ENCODE peak calls at places on chromosomes 11 and 22, in four cellular contexts. W, E, I and S are unnamed samples.

GRCh38 chr11:3166268-3167142 is 1.4 kb upstream of the OSBPL5 start:
- DNase-seq in W (peak), I (peak), E (no peak), S (no peak)

GRCh38 chr22:48636746-48637145 is 1190.9 kb downstream of the BRD1 start:
- DNase-seq in W (no peak), I (no peak), E (no peak), S (no peak)

GRCh38 chr11:43282607-43283440 is 29.0 kb upstream of the API5 start:
- DNase-seq in W (peak), I (peak), E (no peak), S (peak)

GRCh38 chr22:43241138-43241597 is 54.2 kb upstream of the TTLL12 start:
- DNase-seq in W (no peak), I (peak), E (no peak), S (peak)

GRCh38 chr11:17914957-17915356 is 97.9 kb downstream of the SERGEF start:
- DNase-seq in I (no peak), W (no peak), E (no peak), S (no peak)

GRCh38 chr22:45226681-45227186 is 14.0 kb downstream of the KIAA0930 start:
- DNase-seq in I (no peak), E (no peak), W (no peak), S (no peak)

GRCh38 chr11:88043149-88043548 is 132.1 kb downstream of the RAB38 start:
- DNase-seq in E (no peak), W (no peak), I (no peak), S (no peak)

GRCh38 chr11:18739684-18740083 is 13.7 kb upstream of the IGSF22 start:
- DNase-seq in E (no peak), I (peak), W (no peak), S (no peak)

GRCh38 chr11:84780689-84781293 is 846.4 kb downstream of the DLG2 start:
- DNase-seq in E (no peak), W (no peak), I (no peak), S (peak)

GRCh38 chr22:37187552-37187890 is 526 bp downstream of the C1QTNF6 start:
- DNase-seq in E (no peak), W (no peak), I (no peak), S (no peak)

GRCh38 chr11:125441648-125442410 is 54.2 kb downstream of the FEZ1 start:
- DNase-seq in W (peak), E (no peak), I (peak), S (no peak)

GRCh38 chr11:1920909-1921575 is 1.5 kb downstream of the TNNT3 start:
- DNase-seq in I (no peak), W (no peak), E (no peak), S (no peak)

DNA sequence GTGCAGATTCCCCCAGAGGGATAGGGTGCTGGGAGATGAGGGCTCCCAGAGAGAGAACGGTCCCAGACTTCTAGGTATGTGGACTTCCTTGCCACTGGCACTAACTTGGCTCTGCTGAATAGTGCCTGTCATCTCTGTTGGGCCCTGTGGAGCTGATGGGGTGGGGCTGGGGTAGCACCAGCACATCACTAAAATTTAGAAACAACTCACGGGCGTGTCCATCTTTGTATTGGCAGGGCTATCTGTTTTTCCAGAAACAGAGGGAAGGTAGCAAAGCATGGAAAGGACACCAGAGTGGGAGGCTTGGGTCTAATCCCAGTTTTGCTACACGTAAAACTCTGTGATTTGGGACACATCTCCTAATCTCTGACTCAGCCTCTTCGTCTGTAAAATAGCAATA is 25.8 kb downstream of the SWAP70 start:
- DNase-seq in W (no peak), I (no peak), E (no peak), S (no peak)
- TF ChIP-seq CBFB in W (no peak), I (no peak), E (no peak), S (no peak)

GRCh38 chr22:30192427-30192826 is 54.1 kb downstream of the LIF start:
- DNase-seq in E (no peak), I (no peak), W (no peak), S (no peak)

GRCh38 chr22:30195245-30196140 is 51.1 kb downstream of the LIF start:
- DNase-seq in W (no peak), E (no peak), I (peak), S (peak)

GRCh38 chr22:30190619-30191018 is 55.9 kb downstream of the LIF start:
- DNase-seq in W (no peak), I (no peak), E (no peak), S (no peak)

GRCh38 chr22:30191049-30191701 is 55.4 kb downstream of the LIF start:
- DNase-seq in W (no peak), E (no peak), I (no peak), S (peak)

DNA sequence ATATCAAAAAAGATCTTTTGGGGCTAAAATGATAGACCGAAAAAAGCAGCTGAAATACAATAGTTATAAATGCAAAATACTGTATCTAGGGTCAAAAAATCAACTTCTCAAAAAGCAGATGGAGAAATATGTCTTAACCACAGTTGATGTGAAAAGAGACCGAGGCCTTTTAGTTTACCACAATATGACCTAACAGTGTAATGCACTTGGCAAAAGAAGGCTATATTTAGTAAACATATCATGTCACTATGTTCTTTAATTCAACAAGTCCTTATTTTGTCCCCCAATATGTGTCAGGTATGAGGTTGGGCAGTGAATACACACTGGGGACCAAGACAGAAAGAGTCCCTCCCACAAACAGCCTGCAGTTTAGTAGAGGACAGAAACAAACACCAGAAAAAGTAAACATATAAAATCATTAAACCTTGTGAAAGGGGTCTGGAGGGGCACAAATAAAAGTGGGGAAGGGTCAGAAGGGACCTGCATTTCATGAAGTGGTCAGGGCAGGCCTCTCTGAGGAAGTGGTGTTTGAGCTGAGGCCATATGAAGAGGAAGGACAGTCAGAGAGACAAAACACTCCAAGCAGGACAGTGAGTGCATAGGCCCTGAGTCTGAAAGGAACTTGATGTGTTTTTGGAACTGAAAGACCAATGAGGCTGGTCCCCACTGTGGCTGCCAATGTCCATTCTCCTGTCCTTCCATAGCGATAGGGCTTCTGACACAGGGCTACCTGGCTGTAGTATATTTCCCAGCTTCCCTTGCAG is 53.3 kb downstream of the LIF start:
- DNase-seq in W (no peak), I (no peak), E (no peak), S (no peak)
- TF ChIP-seq CBFB in W (no peak), I (no peak), E (peak), S (no peak)

GRCh38 chr11:122724520-122724919 is 69.0 kb downstream of the UBASH3B start:
- DNase-seq in I (no peak), W (no peak), E (no peak), S (no peak)
- TF ChIP-seq CBFB in I (no peak), W (no peak), E (no peak), S (no peak)

DNA sequence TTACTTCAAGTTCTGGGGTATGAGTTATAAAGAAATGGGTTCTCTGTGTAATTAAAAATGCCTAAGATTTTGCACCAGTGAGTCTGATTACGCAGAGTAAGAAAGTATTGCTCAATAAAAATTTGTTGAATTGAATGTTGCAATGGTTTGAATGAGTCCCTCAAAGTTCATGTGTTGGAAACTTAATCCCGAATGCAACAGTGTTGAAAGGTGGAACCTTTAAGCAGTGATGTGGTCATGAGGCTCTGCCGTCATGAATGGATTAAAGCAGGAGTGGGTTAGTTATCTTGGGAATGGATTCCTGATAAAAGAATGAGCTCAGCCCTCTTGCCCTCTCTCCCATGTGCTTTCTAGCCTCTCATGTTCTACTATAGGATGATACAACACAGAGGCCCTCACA is 52.7 kb upstream of the SESN3 start:
- DNase-seq in E (no peak), W (no peak), I (no peak), S (no peak)
- TF ChIP-seq CBFB in E (no peak), W (no peak), I (no peak), S (no peak)

GRCh38 chr22:26357281-26357680 is 71.8 kb upstream of the ASPHD2 start:
- DNase-seq in W (no peak), I (no peak), E (no peak), S (no peak)
- TF ChIP-seq CBFB in W (no peak), I (no peak), E (no peak), S (no peak)